ENCODE peak calls at places on chromosome 3, in four cellular contexts. A, P, L and I are unnamed samples.

GRCh38 chr3:70069557-70069956 is 70.0 kb downstream of the SAMMSON start:
- DNase-seq in P (no peak), L (no peak), A (peak; percentile 5), I (no peak)

GRCh38 chr3:196073188-196073838 is 8.6 kb downstream of the TFRC start:
- DNase-seq in L (peak; percentile 44), A (peak; percentile 78), P (peak; percentile 39), I (peak; percentile 87)

GRCh38 chr3:177563381-177563780 is 366.1 kb upstream of the TBL1XR1 start:
- DNase-seq in P (no peak), L (no peak), A (no peak), I (no peak)

GRCh38 chr3:17912011-17912760 is 169.8 kb upstream of the TBC1D5 start:
- DNase-seq in A (no peak), L (no peak), P (no peak), I (no peak)

GRCh38 chr3:16378920-16379319 is 113.9 kb downstream of the OXNAD1 start:
- DNase-seq in A (no peak), P (no peak), L (no peak), I (no peak)

GRCh38 chr3:9448643-9449042 is 51.2 kb downstream of the SETD5 start:
- DNase-seq in P (no peak), A (no peak), L (no peak), I (no peak)

GRCh38 chr3:183253961-183254815 is 1.1 kb downstream of the B3GNT5 start:
- DNase-seq in P (peak; percentile 25), L (peak; percentile 38), A (peak; percentile 79), I (no peak)

GRCh38 chr3:195153121-195153520 is 117.8 kb downstream of the XXYLT1 start:
- DNase-seq in P (no peak), L (no peak), A (peak; percentile 71), I (no peak)

GRCh38 chr3:79497447-79498111 is 270.2 kb downstream of the ROBO1 start:
- DNase-seq in A (peak; percentile 22), P (no peak), L (no peak), I (peak; percentile 31)

GRCh38 chr3:58272891-58273290 is 33.2 kb upstream of the RPP14 start:
- DNase-seq in L (no peak), A (no peak), P (no peak), I (no peak)

GRCh38 chr3:195159819-195160175 is 111.2 kb downstream of the XXYLT1 start:
- DNase-seq in A (no peak), L (no peak), P (no peak), I (no peak)

GRCh38 chr3:133089906-133090305 is 51.7 kb downstream of the TMEM108 start:
- DNase-seq in L (no peak), A (no peak), P (no peak), I (no peak)

GRCh38 chr3:56923546-56924224 is 121.9 kb upstream of the ARHGEF3 start:
- DNase-seq in L (peak; percentile 54), P (no peak), A (no peak), I (no peak)

GRCh38 chr3:64502284-64502683 is 185.5 kb downstream of the ADAMTS9 start:
- DNase-seq in P (no peak), A (no peak), L (no peak), I (no peak)

GRCh38 chr3:55718475-55718874 is 231.4 kb upstream of the WNT5A start:
- DNase-seq in A (no peak), P (no peak), L (no peak), I (no peak)